ENCODE peak calls at places on chromosomes 13 and 19, in four cellular contexts. One of them, this sample, is unnamed.

GRCh38 chr13:38602261-38602660 is 84.6 kb upstream of the FREM2 start:
- DNase-seq in activated CD8-positive, alpha-beta memory T cell treated with anti-CD3 and anti-CD28 coated beads for 1 hour: no peak
- DNase-seq in renal cortical epithelial cell: peak; percentile 63
- DNase-seq in keratinocyte: no peak
- DNase-seq in this sample: no peak

GRCh38 chr19:30360378-30361106 is 11.6 kb upstream of the ZNF536 start:
- DNase-seq in activated CD8-positive, alpha-beta memory T cell treated with anti-CD3 and anti-CD28 coated beads for 1 hour: no peak
- DNase-seq in renal cortical epithelial cell: no peak
- DNase-seq in keratinocyte: no peak
- DNase-seq in this sample: no peak

GRCh38 chr13:32538234-32538620 is 368 bp downstream of the N4BP2L2 start:
- DNase-seq in activated CD8-positive, alpha-beta memory T cell treated with anti-CD3 and anti-CD28 coated beads for 1 hour: no peak
- DNase-seq in renal cortical epithelial cell: peak; percentile 50
- DNase-seq in keratinocyte: no peak
- DNase-seq in this sample: no peak

GRCh38 chr19:44745887-44746600 is 2.5 kb upstream of the BCL3 start:
- DNase-seq in activated CD8-positive, alpha-beta memory T cell treated with anti-CD3 and anti-CD28 coated beads for 1 hour: no peak
- DNase-seq in renal cortical epithelial cell: no peak
- DNase-seq in keratinocyte: no peak
- DNase-seq in this sample: no peak

GRCh38 chr19:5072115-5072514 is 103.2 kb downstream of the KDM4B start:
- DNase-seq in activated CD8-positive, alpha-beta memory T cell treated with anti-CD3 and anti-CD28 coated beads for 1 hour: no peak
- DNase-seq in renal cortical epithelial cell: no peak
- DNase-seq in keratinocyte: no peak
- DNase-seq in this sample: no peak

GRCh38 chr13:22757530-22758120 is 423.2 kb upstream of the SGCG start:
- DNase-seq in activated CD8-positive, alpha-beta memory T cell treated with anti-CD3 and anti-CD28 coated beads for 1 hour: no peak
- DNase-seq in renal cortical epithelial cell: peak; percentile 13
- DNase-seq in keratinocyte: no peak
- DNase-seq in this sample: no peak

GRCh38 chr19:19737559-19738332 is 4.8 kb upstream of the ZNF14 start:
- DNase-seq in activated CD8-positive, alpha-beta memory T cell treated with anti-CD3 and anti-CD28 coated beads for 1 hour: no peak
- DNase-seq in renal cortical epithelial cell: no peak
- DNase-seq in keratinocyte: no peak
- DNase-seq in this sample: no peak

GRCh38 chr13:46492946-46493345 is 60.0 kb upstream of the LRCH1 start:
- DNase-seq in activated CD8-positive, alpha-beta memory T cell treated with anti-CD3 and anti-CD28 coated beads for 1 hour: no peak
- DNase-seq in renal cortical epithelial cell: peak; percentile 50
- DNase-seq in keratinocyte: no peak
- DNase-seq in this sample: no peak

GRCh38 chr19:39846176-39846677 is at the start of gene FBL:
- DNase-seq in activated CD8-positive, alpha-beta memory T cell treated with anti-CD3 and anti-CD28 coated beads for 1 hour: peak; percentile 95
- DNase-seq in renal cortical epithelial cell: peak; percentile 74
- DNase-seq in keratinocyte: peak; percentile 57
- DNase-seq in this sample: peak; percentile 79

GRCh38 chr19:3047307-3048189 is 14.7 kb downstream of the TLE5 start:
- DNase-seq in activated CD8-positive, alpha-beta memory T cell treated with anti-CD3 and anti-CD28 coated beads for 1 hour: peak; percentile 37
- DNase-seq in renal cortical epithelial cell: peak; percentile 54
- DNase-seq in keratinocyte: no peak
- DNase-seq in this sample: peak; percentile 41

GRCh38 chr19:855142-855541 is 3.0 kb downstream of the ELANE start:
- DNase-seq in activated CD8-positive, alpha-beta memory T cell treated with anti-CD3 and anti-CD28 coated beads for 1 hour: no peak
- DNase-seq in renal cortical epithelial cell: no peak
- DNase-seq in keratinocyte: no peak
- DNase-seq in this sample: no peak

GRCh38 chr13:97435794-97436193 is 1.8 kb downstream of the RAP2A start:
- DNase-seq in activated CD8-positive, alpha-beta memory T cell treated with anti-CD3 and anti-CD28 coated beads for 1 hour: no peak
- DNase-seq in renal cortical epithelial cell: no peak
- DNase-seq in keratinocyte: no peak
- DNase-seq in this sample: no peak

GRCh38 chr19:13267889-13268288 is 117.7 kb downstream of the IER2 start:
- DNase-seq in activated CD8-positive, alpha-beta memory T cell treated with anti-CD3 and anti-CD28 coated beads for 1 hour: no peak
- DNase-seq in renal cortical epithelial cell: no peak
- DNase-seq in keratinocyte: no peak
- DNase-seq in this sample: no peak

GRCh38 chr19:6062274-6062673 is 48.0 kb downstream of the RFX2 start:
- DNase-seq in activated CD8-positive, alpha-beta memory T cell treated with anti-CD3 and anti-CD28 coated beads for 1 hour: no peak
- DNase-seq in renal cortical epithelial cell: no peak
- DNase-seq in keratinocyte: no peak
- DNase-seq in this sample: peak; percentile 52

GRCh38 chr19:18167011-18167410 is 6.6 kb upstream of the IFI30 start:
- DNase-seq in activated CD8-positive, alpha-beta memory T cell treated with anti-CD3 and anti-CD28 coated beads for 1 hour: no peak
- DNase-seq in renal cortical epithelial cell: no peak
- DNase-seq in keratinocyte: no peak
- DNase-seq in this sample: no peak

GRCh38 chr19:13044160-13044853 is 49.0 kb downstream of the NFIX start:
- DNase-seq in activated CD8-positive, alpha-beta memory T cell treated with anti-CD3 and anti-CD28 coated beads for 1 hour: peak; percentile 18
- DNase-seq in renal cortical epithelial cell: peak; percentile 13
- DNase-seq in keratinocyte: no peak
- DNase-seq in this sample: no peak

GRCh38 chr19:939922-940321 is 14.1 kb downstream of the ARID3A start:
- DNase-seq in activated CD8-positive, alpha-beta memory T cell treated with anti-CD3 and anti-CD28 coated beads for 1 hour: no peak
- DNase-seq in renal cortical epithelial cell: no peak
- DNase-seq in keratinocyte: no peak
- DNase-seq in this sample: no peak

GRCh38 chr13:114050536-114051450 is 76.9 kb upstream of the C13orf46 start:
- DNase-seq in activated CD8-positive, alpha-beta memory T cell treated with anti-CD3 and anti-CD28 coated beads for 1 hour: no peak
- DNase-seq in renal cortical epithelial cell: no peak
- DNase-seq in keratinocyte: no peak
- DNase-seq in this sample: no peak

GRCh38 chr19:14972676-14973075 is 7.0 kb downstream of the SLC1A6 start:
- DNase-seq in activated CD8-positive, alpha-beta memory T cell treated with anti-CD3 and anti-CD28 coated beads for 1 hour: no peak
- DNase-seq in renal cortical epithelial cell: no peak
- DNase-seq in keratinocyte: no peak
- DNase-seq in this sample: no peak